ENCODE peak calls at places on chromosome 22, in five cellular contexts. Q, H, L, S and D are unnamed samples.

GRCh38 chr22:46632646-46633249 is 12.6 kb downstream of the GRAMD4 start:
- DNase-seq in S (no peak), Q (no peak), L (no peak), H (no peak), D (no peak)

GRCh38 chr22:17314472-17314871 is 54.8 kb upstream of the CECR2 start:
- DNase-seq in S (no peak), Q (no peak), L (no peak), H (no peak), D (no peak)

GRCh38 chr22:31678748-31679147 is 16.7 kb upstream of the PISD start:
- DNase-seq in H (no peak), S (no peak), L (no peak), Q (no peak), D (no peak)

GRCh38 chr22:47705350-47705749 is 942.9 kb downstream of the TBC1D22A start:
- DNase-seq in Q (no peak), L (no peak), H (no peak), S (no peak), D (no peak)

GRCh38 chr22:49147617-49148175 is 680.0 kb downstream of the BRD1 start:
- DNase-seq in Q (no peak), L (no peak), S (no peak), H (no peak), D (no peak)

GRCh38 chr22:47161631-47162030 is 399.2 kb downstream of the TBC1D22A start:
- DNase-seq in Q (no peak), H (no peak), L (no peak), S (no peak), D (no peak)

GRCh38 chr22:31893460-31893859 is 50.9 kb upstream of the YWHAH start:
- DNase-seq in L (no peak), S (no peak), H (no peak), Q (no peak), D (no peak)

GRCh38 chr22:45886502-45886901 is 90.5 kb downstream of the WNT7B start:
- DNase-seq in S (peak; percentile 9), L (no peak), Q (no peak), H (no peak), D (no peak)

GRCh38 chr22:49616356-49617231 is 211.1 kb downstream of the BRD1 start:
- DNase-seq in L (no peak), Q (no peak), S (peak; percentile 10), H (no peak), D (no peak)

GRCh38 chr22:24494535-24495364 is at the start of gene UPB1:
- DNase-seq in L (no peak), H (no peak), Q (peak; percentile 63), S (no peak), D (no peak)

GRCh38 chr22:24937114-24937513 is 9.4 kb downstream of the LHFPL7 start:
- DNase-seq in Q (no peak), H (peak; percentile 36), S (no peak), L (no peak), D (no peak)

GRCh38 chr22:23562186-23562585 is 17.9 kb downstream of the IGLL1 start:
- DNase-seq in H (no peak), S (no peak), Q (no peak), L (no peak), D (no peak)

GRCh38 chr22:39719559-39720450 is 149.3 kb downstream of the CACNA1I start:
- DNase-seq in H (no peak), S (no peak), L (no peak), Q (no peak), D (no peak)

GRCh38 chr22:42064629-42065028 is 6.0 kb downstream of the NAGA start:
- DNase-seq in Q (no peak), S (no peak), H (no peak), L (no peak), D (no peak)

GRCh38 chr22:46303347-46303965 is 6.8 kb downstream of the GTSE1 start:
- DNase-seq in L (no peak), S (no peak), Q (no peak), H (no peak), D (no peak)

GRCh38 chr22:30584441-30584840 is 7.3 kb downstream of the PES1 start:
- DNase-seq in Q (no peak), H (no peak), S (no peak), L (no peak), D (no peak)

GRCh38 chr22:25795437-25795836 is 53.4 kb downstream of the MYO18B start:
- DNase-seq in L (no peak), H (no peak), S (no peak), Q (no peak), D (no peak)

GRCh38 chr22:19874307-19875060 is 19.8 kb upstream of the GNB1L start:
- DNase-seq in L (no peak), H (no peak), Q (no peak), S (peak; percentile 41), D (no peak)

GRCh38 chr22:42964994-42965699 is 49.8 kb downstream of the PACSIN2 start:
- DNase-seq in S (no peak), H (no peak), Q (peak; percentile 54), L (no peak), D (no peak)

GRCh38 chr22:31130873-31131272 is 8.1 kb downstream of the INPP5J start:
- DNase-seq in H (no peak), S (no peak), L (no peak), Q (no peak), D (no peak)

GRCh38 chr22:24768537-24769374 is 5.8 kb downstream of the PIWIL3 start:
- DNase-seq in Q (peak; percentile 72), L (no peak), S (peak; percentile 27), H (peak; percentile 62), D (peak; percentile 40)

GRCh38 chr22:36129985-36130384 is 30.6 kb downstream of the APOL3 start:
- DNase-seq in S (no peak), Q (no peak), L (no peak), H (no peak), D (no peak)

GRCh38 chr22:49619301-49619700 is 208.4 kb downstream of the BRD1 start:
- DNase-seq in H (no peak), S (peak; percentile 8), Q (no peak), L (no peak), D (no peak)

GRCh38 chr22:22682807-22683667 is 38.6 kb downstream of the GGTLC2 start:
- DNase-seq in S (no peak), L (no peak), H (no peak), Q (no peak), D (no peak)

GRCh38 chr22:37068859-37069258 is 17.3 kb downstream of the KCTD17 start:
- DNase-seq in Q (peak; percentile 56), S (no peak), L (no peak), H (peak; percentile 33), D (peak; percentile 26)

GRCh38 chr22:46081831-46082210 is 68.5 kb upstream of the PPARA start:
- DNase-seq in H (no peak), S (peak; percentile 22), L (no peak), Q (no peak), D (no peak)

GRCh38 chr22:27148025-27148424 is 490.6 kb downstream of the MIAT start:
- DNase-seq in S (no peak), L (no peak), H (no peak), Q (no peak), D (no peak)

GRCh38 chr22:27750866-27751265 is 50.7 kb downstream of the MN1 start:
- DNase-seq in S (no peak), Q (no peak), H (no peak), L (no peak), D (no peak)

GRCh38 chr22:45511847-45512261 is 9.2 kb downstream of the FBLN1 start:
- DNase-seq in L (no peak), S (peak; percentile 80), H (no peak), Q (peak; percentile 45), D (no peak)

GRCh38 chr22:21951931-21952465 is 650 bp downstream of the PPM1F start:
- DNase-seq in S (peak; percentile 40), H (peak; percentile 33), L (no peak), Q (peak; percentile 86), D (peak; percentile 39)

GRCh38 chr22:30968015-30968923 is at the start of gene MORC2:
- DNase-seq in Q (peak; percentile 93), H (peak; percentile 65), S (no peak), L (no peak), D (no peak)

GRCh38 chr22:43320943-43321900 is 21.9 kb downstream of the SCUBE1 start:
- DNase-seq in Q (no peak), S (no peak), L (no peak), H (no peak), D (no peak)

GRCh38 chr22:23180301-23180892 is at the start of gene BCR:
- DNase-seq in H (peak; percentile 75), L (peak; percentile 50), Q (peak; percentile 45), S (peak; percentile 83), D (peak; percentile 53)

GRCh38 chr22:30782613-30783012 is 87.9 kb downstream of the OSBP2 start:
- DNase-seq in L (no peak), S (no peak), H (no peak), Q (no peak), D (no peak)

GRCh38 chr22:45317551-45318167 is 7.9 kb downstream of the FAM118A start:
- DNase-seq in L (no peak), Q (peak; percentile 70), S (peak; percentile 50), H (peak; percentile 31), D (no peak)